ENCODE peak calls at places on chromosomes 12 and 14, in six cellular contexts. Y is activated T-helper 1 cell treated with Interleukin-2 at 50 U/mL for 16 hours, K is foreskin fibroblast, J is T-cell, B is T-helper 1 cell, W is endothelial cell. M is an unnamed sample.

GRCh38 chr12:28026701-28027100 is 54.2 kb upstream of the PTHLH start:
- DNase-seq in J (no peak), W (no peak), B (no peak), K (no peak), Y (no peak), M (no peak)

GRCh38 chr12:91778091-91778819 is 367.4 kb downstream of the BTG1 start:
- DNase-seq in W (no peak), J (no peak), K (peak), B (no peak), Y (no peak), M (no peak)

GRCh38 chr12:12510141-12510540 is 52.5 kb downstream of the DUSP16 start:
- DNase-seq in W (no peak), J (no peak), Y (no peak), B (no peak), K (peak), M (no peak)

GRCh38 chr12:3633396-3633795 is 119.5 kb downstream of the CRACR2A start:
- DNase-seq in B (no peak), W (no peak), Y (no peak), J (no peak), K (no peak), M (no peak)

GRCh38 chr14:104341532-104342434 is 203.4 kb downstream of the KIF26A start:
- DNase-seq in K (no peak), W (peak), B (no peak), Y (no peak), J (no peak), M (no peak)

GRCh38 chr14:95196268-95196667 is 38.9 kb upstream of the DICER1 start:
- DNase-seq in W (no peak), Y (no peak), B (no peak), J (no peak), K (no peak), M (no peak)

GRCh38 chr14:98189521-98189920 is 1082.5 kb downstream of the BCL11B start:
- DNase-seq in J (peak), W (no peak), B (no peak), K (no peak), Y (peak), M (no peak)

GRCh38 chr12:51678086-51678724 is 87.2 kb downstream of the SCN8A start:
- DNase-seq in Y (no peak), W (peak), B (no peak), J (no peak), K (no peak), M (no peak)

GRCh38 chr12:85519163-85519562 is 239.1 kb downstream of the ALX1 start:
- DNase-seq in B (no peak), K (no peak), J (no peak), W (no peak), Y (no peak), M (no peak)

GRCh38 chr12:89693639-89694202 is 14.9 kb downstream of the ATP2B1 start:
- DNase-seq in W (no peak), Y (no peak), K (no peak), B (no peak), J (no peak), M (no peak)

GRCh38 chr12:79438480-79439178 is 252.1 kb downstream of the PAWR start:
- DNase-seq in J (no peak), K (no peak), B (no peak), W (no peak), Y (no peak), M (no peak)

GRCh38 chr12:19836456-19836855 is 397.2 kb downstream of the AEBP2 start:
- DNase-seq in W (no peak), B (no peak), J (no peak), Y (no peak), K (no peak), M (no peak)

GRCh38 chr12:50505945-50506344 is 1.2 kb downstream of the DIP2B start:
- DNase-seq in W (no peak), K (no peak), B (no peak), Y (no peak), J (no peak), M (no peak)

GRCh38 chr14:21268612-21269251 is 510 bp downstream of the HNRNPC start:
- DNase-seq in B (no peak), J (no peak), W (peak), Y (no peak), K (no peak), M (no peak)

GRCh38 chr14:90397401-90398314 is 829 bp downstream of the CALM1 start:
- DNase-seq in B (peak), Y (peak), J (peak), W (peak), K (no peak), M (peak)

GRCh38 chr12:12379831-12380730 is 23.2 kb downstream of the BORCS5 start:
- DNase-seq in Y (no peak), J (peak), B (peak), W (no peak), K (no peak), M (no peak)

GRCh38 chr12:122174155-122174845 is at the start of gene IL31:
- DNase-seq in W (no peak), Y (no peak), B (no peak), K (no peak), J (no peak), M (no peak)

GRCh38 chr14:32171469-32171868 is 30.4 kb upstream of the RNU6-7 start:
- DNase-seq in Y (no peak), W (no peak), B (no peak), J (no peak), K (no peak), M (no peak)

GRCh38 chr12:51520576-51521325 is 70.3 kb upstream of the SCN8A start:
- DNase-seq in B (no peak), Y (no peak), K (no peak), J (no peak), W (no peak), M (no peak)